ENCODE peak calls at places on chromosome 1, in four cellular contexts. S is prostate gland, W is NCI-H510A treated with DMSO at 0.1 percent for 48 hours, B is mammary epithelial cell. H is an unnamed sample.

GRCh38 chr1:27521336-27522147 is 31.6 kb upstream of the WASF2 start:
- DNase-seq in S (no peak), W (no peak), B (no peak), H (no peak)

GRCh38 chr1:201053155-201053860 is 29.8 kb upstream of the KIF21B start:
- DNase-seq in S (no peak), W (no peak), B (no peak), H (no peak)

GRCh38 chr1:26861889-26862371 is 1.0 kb upstream of the SFN start:
- DNase-seq in S (no peak), W (no peak), B (peak; percentile 94), H (no peak)

GRCh38 chr1:12460911-12461621 is 156.9 kb downstream of the DHRS3 start:
- DNase-seq in S (peak; percentile 76), W (peak; percentile 14), B (no peak), H (no peak)

GRCh38 chr1:14841951-14842350 is 243.5 kb downstream of the KAZN start:
- DNase-seq in S (no peak), W (no peak), B (no peak), H (no peak)

GRCh38 chr1:24927886-24928630 is 2.0 kb downstream of the RUNX3 start:
- DNase-seq in S (no peak), W (no peak), B (no peak), H (no peak)

GRCh38 chr1:116767782-116768382 is 13.7 kb downstream of the CD2 start:
- DNase-seq in S (no peak), W (no peak), B (no peak), H (no peak)

GRCh38 chr1:202203238-202204039 is 9.8 kb downstream of the LGR6 start:
- DNase-seq in S (no peak), W (no peak), B (no peak), H (no peak)

GRCh38 chr1:196148367-196148970 is 459.8 kb downstream of the KCNT2 start:
- DNase-seq in S (no peak), W (peak; percentile 51), B (peak; percentile 23), H (peak; percentile 43)

GRCh38 chr1:155893389-155894142 is 17.6 kb downstream of the RIT1 start:
- DNase-seq in S (no peak), W (no peak), B (peak; percentile 75), H (no peak)

GRCh38 chr1:91697322-91698260 is 188.4 kb downstream of the TGFBR3 start:
- DNase-seq in S (no peak), W (no peak), B (no peak), H (no peak)

GRCh38 chr1:84164567-84165021 is 20.5 kb downstream of the PRKACB start:
- DNase-seq in S (no peak), W (no peak), B (no peak), H (no peak)

GRCh38 chr1:38611661-38612211 is 247.8 kb downstream of the RRAGC start:
- DNase-seq in S (no peak), W (no peak), B (no peak), H (no peak)

GRCh38 chr1:231918239-231919015 is 291.8 kb downstream of the DISC1 start:
- DNase-seq in S (no peak), W (no peak), B (peak; percentile 67), H (peak; percentile 2)

GRCh38 chr1:206714331-206715058 is 29.8 kb downstream of the MAPKAPK2 start:
- DNase-seq in S (peak; percentile 79), W (no peak), B (peak; percentile 76), H (no peak)